ENCODE peak calls at places on chromosomes 7 and 10, in four cellular contexts. One of them, this sample, is unnamed.

GRCh38 chr10:77637474-77637985 is at the start of gene KCNMA1:
- DNase-seq in COLO829: no peak
- DNase-seq in activated gamma-delta T cell treated with Interleukin-2 at 50 U/mL for 16 hours: no peak
- DNase-seq in T-helper 2 cell: no peak
- DNase-seq in this sample: no peak

GRCh38 chr10:105192146-105192545 is 551.1 kb downstream of the SORCS3 start:
- DNase-seq in activated gamma-delta T cell treated with Interleukin-2 at 50 U/mL for 16 hours: no peak
- DNase-seq in T-helper 2 cell: no peak
- DNase-seq in COLO829: no peak
- DNase-seq in this sample: no peak

GRCh38 chr10:6400331-6400730 is 179.7 kb downstream of the PRKCQ start:
- DNase-seq in T-helper 2 cell: no peak
- DNase-seq in activated gamma-delta T cell treated with Interleukin-2 at 50 U/mL for 16 hours: no peak
- DNase-seq in COLO829: no peak
- DNase-seq in this sample: no peak

GRCh38 chr10:74882427-74882826 is 56.0 kb downstream of the KAT6B start:
- DNase-seq in activated gamma-delta T cell treated with Interleukin-2 at 50 U/mL for 16 hours: no peak
- DNase-seq in COLO829: no peak
- DNase-seq in T-helper 2 cell: no peak
- DNase-seq in this sample: no peak

GRCh38 chr10:127908106-127908957 is 1.4 kb downstream of the PTPRE start:
- DNase-seq in activated gamma-delta T cell treated with Interleukin-2 at 50 U/mL for 16 hours: no peak
- DNase-seq in COLO829: peak
- DNase-seq in T-helper 2 cell: no peak
- DNase-seq in this sample: no peak

GRCh38 chr7:158000160-158000559 is 587.5 kb downstream of the PTPRN2 start:
- DNase-seq in activated gamma-delta T cell treated with Interleukin-2 at 50 U/mL for 16 hours: no peak
- DNase-seq in T-helper 2 cell: no peak
- DNase-seq in COLO829: no peak
- DNase-seq in this sample: no peak

GRCh38 chr10:6583447-6583846 is 3.4 kb upstream of the PRKCQ start:
- DNase-seq in activated gamma-delta T cell treated with Interleukin-2 at 50 U/mL for 16 hours: peak
- DNase-seq in T-helper 2 cell: no peak
- DNase-seq in COLO829: no peak
- DNase-seq in this sample: peak

GRCh38 chr10:21336476-21337170 is 188.9 kb downstream of the SKIDA1 start:
- DNase-seq in T-helper 2 cell: no peak
- DNase-seq in activated gamma-delta T cell treated with Interleukin-2 at 50 U/mL for 16 hours: no peak
- DNase-seq in COLO829: peak
- DNase-seq in this sample: no peak

GRCh38 chr10:75019360-75019759 is 92.1 kb upstream of the SAMD8 start:
- DNase-seq in activated gamma-delta T cell treated with Interleukin-2 at 50 U/mL for 16 hours: no peak
- DNase-seq in COLO829: peak
- DNase-seq in T-helper 2 cell: no peak
- DNase-seq in this sample: peak

GRCh38 chr7:40746841-40747556 is 612.2 kb downstream of the SUGCT start:
- DNase-seq in T-helper 2 cell: no peak
- DNase-seq in COLO829: no peak
- DNase-seq in activated gamma-delta T cell treated with Interleukin-2 at 50 U/mL for 16 hours: no peak
- DNase-seq in this sample: no peak

GRCh38 chr7:29140873-29141468 is 5.4 kb downstream of the CPVL start:
- DNase-seq in T-helper 2 cell: no peak
- DNase-seq in COLO829: no peak
- DNase-seq in activated gamma-delta T cell treated with Interleukin-2 at 50 U/mL for 16 hours: no peak
- DNase-seq in this sample: no peak

GRCh38 chr10:58280982-58281752 is 12.2 kb downstream of the CISD1 start:
- DNase-seq in T-helper 2 cell: no peak
- DNase-seq in COLO829: no peak
- DNase-seq in activated gamma-delta T cell treated with Interleukin-2 at 50 U/mL for 16 hours: no peak
- DNase-seq in this sample: no peak

GRCh38 chr10:760622-761021 is 71.2 kb upstream of the DIP2C start:
- DNase-seq in COLO829: no peak
- DNase-seq in activated gamma-delta T cell treated with Interleukin-2 at 50 U/mL for 16 hours: no peak
- DNase-seq in T-helper 2 cell: no peak
- DNase-seq in this sample: no peak

GRCh38 chr10:58645762-58646161 is 133.1 kb downstream of the BICC1 start:
- DNase-seq in COLO829: no peak
- DNase-seq in activated gamma-delta T cell treated with Interleukin-2 at 50 U/mL for 16 hours: no peak
- DNase-seq in T-helper 2 cell: no peak
- DNase-seq in this sample: no peak

GRCh38 chr10:104686829-104687228 is 45.7 kb downstream of the SORCS3 start:
- DNase-seq in T-helper 2 cell: no peak
- DNase-seq in activated gamma-delta T cell treated with Interleukin-2 at 50 U/mL for 16 hours: no peak
- DNase-seq in COLO829: no peak
- DNase-seq in this sample: no peak

GRCh38 chr10:88880287-88881094 is 446 bp downstream of the STAMBPL1 start:
- DNase-seq in COLO829: no peak
- DNase-seq in activated gamma-delta T cell treated with Interleukin-2 at 50 U/mL for 16 hours: peak
- DNase-seq in T-helper 2 cell: peak
- DNase-seq in this sample: peak

GRCh38 chr7:154480817-154481216 is 428.6 kb downstream of the DPP6 start:
- DNase-seq in T-helper 2 cell: no peak
- DNase-seq in COLO829: no peak
- DNase-seq in activated gamma-delta T cell treated with Interleukin-2 at 50 U/mL for 16 hours: no peak
- DNase-seq in this sample: no peak

GRCh38 chr7:52586704-52587103 is 448.7 kb upstream of the POM121L12 start:
- DNase-seq in T-helper 2 cell: no peak
- DNase-seq in COLO829: no peak
- DNase-seq in activated gamma-delta T cell treated with Interleukin-2 at 50 U/mL for 16 hours: no peak
- DNase-seq in this sample: no peak

GRCh38 chr7:143299840-143300239 is 11.7 kb downstream of the CASP2 start:
- DNase-seq in COLO829: peak
- DNase-seq in T-helper 2 cell: peak
- DNase-seq in activated gamma-delta T cell treated with Interleukin-2 at 50 U/mL for 16 hours: peak
- DNase-seq in this sample: peak

GRCh38 chr7:26368542-26368941 is 76.9 kb downstream of the SNX10 start:
- DNase-seq in T-helper 2 cell: no peak
- DNase-seq in activated gamma-delta T cell treated with Interleukin-2 at 50 U/mL for 16 hours: no peak
- DNase-seq in COLO829: no peak
- DNase-seq in this sample: no peak

GRCh38 chr10:114698271-114699185 is 40.5 kb upstream of the ABLIM1 start:
- DNase-seq in T-helper 2 cell: no peak
- DNase-seq in activated gamma-delta T cell treated with Interleukin-2 at 50 U/mL for 16 hours: no peak
- DNase-seq in COLO829: no peak
- DNase-seq in this sample: no peak